ENCODE peak calls at places on chromosomes 2 and 18, in ten cellular contexts. One of them, this sample, is unnamed.
A peak's percentile ranks its signal among the peaks of the same experiment; 100 is the strongest.

GRCh38 chr2:136527560-136527959 is 237.8 kb upstream of the THSD7B start:
- DNase-seq in neural progenitor cell: peak; percentile 94
- DNase-seq in psoas muscle: no peak
- DNase-seq in IMR-90: no peak
- DNase-seq in naive thymus-derived CD4-positive, alpha-beta T cell: no peak
- DNase-seq in transverse colon: no peak
- DNase-seq in cardiac muscle cell: peak; percentile 87
- DNase-seq in OCI-LY7: peak; percentile 44
- DNase-seq in adrenal gland: no peak
- DNase-seq in brain microvascular endothelial cell: peak; percentile 11
- DNase-seq in this sample: no peak

GRCh38 chr2:105438104-105438929 is 39.5 kb upstream of the FHL2 start:
- DNase-seq in psoas muscle: peak; percentile 88
- DNase-seq in adrenal gland: peak; percentile 93
- DNase-seq in neural progenitor cell: peak; percentile 20
- DNase-seq in transverse colon: peak; percentile 53
- DNase-seq in IMR-90: peak; percentile 52
- DNase-seq in brain microvascular endothelial cell: no peak
- DNase-seq in OCI-LY7: no peak
- DNase-seq in naive thymus-derived CD4-positive, alpha-beta T cell: no peak
- DNase-seq in cardiac muscle cell: peak; percentile 95
- DNase-seq in this sample: no peak

GRCh38 chr2:201401815-201402214 is 44.7 kb upstream of the FLACC1 start:
- DNase-seq in naive thymus-derived CD4-positive, alpha-beta T cell: no peak
- DNase-seq in transverse colon: no peak
- DNase-seq in brain microvascular endothelial cell: no peak
- DNase-seq in adrenal gland: no peak
- DNase-seq in cardiac muscle cell: no peak
- DNase-seq in psoas muscle: no peak
- DNase-seq in OCI-LY7: no peak
- DNase-seq in neural progenitor cell: no peak
- DNase-seq in IMR-90: no peak
- DNase-seq in this sample: no peak

GRCh38 chr2:219560893-219561178 is 10.5 kb downstream of the OBSL1 start:
- DNase-seq in adrenal gland: no peak
- DNase-seq in transverse colon: no peak
- DNase-seq in psoas muscle: peak; percentile 12
- DNase-seq in neural progenitor cell: no peak
- DNase-seq in OCI-LY7: no peak
- DNase-seq in brain microvascular endothelial cell: no peak
- DNase-seq in cardiac muscle cell: no peak
- DNase-seq in naive thymus-derived CD4-positive, alpha-beta T cell: no peak
- DNase-seq in IMR-90: no peak
- DNase-seq in this sample: no peak

GRCh38 chr2:149038442-149039212 is at the start of gene LYPD6B:
- DNase-seq in cardiac muscle cell: peak; percentile 66
- DNase-seq in transverse colon: peak; percentile 75
- DNase-seq in brain microvascular endothelial cell: no peak
- DNase-seq in naive thymus-derived CD4-positive, alpha-beta T cell: no peak
- DNase-seq in adrenal gland: no peak
- DNase-seq in OCI-LY7: no peak
- DNase-seq in psoas muscle: no peak
- DNase-seq in IMR-90: no peak
- DNase-seq in neural progenitor cell: peak; percentile 70
- DNase-seq in this sample: peak; percentile 49

GRCh38 chr18:23201741-23202140 is 66.5 kb downstream of the CABLES1 start:
- DNase-seq in IMR-90: no peak
- DNase-seq in naive thymus-derived CD4-positive, alpha-beta T cell: no peak
- DNase-seq in neural progenitor cell: no peak
- DNase-seq in OCI-LY7: no peak
- DNase-seq in psoas muscle: no peak
- DNase-seq in transverse colon: no peak
- DNase-seq in brain microvascular endothelial cell: no peak
- DNase-seq in adrenal gland: no peak
- DNase-seq in cardiac muscle cell: no peak
- DNase-seq in this sample: no peak

GRCh38 chr2:158060862-158061435 is 40.7 kb upstream of the UPP2 start:
- DNase-seq in naive thymus-derived CD4-positive, alpha-beta T cell: no peak
- DNase-seq in brain microvascular endothelial cell: peak; percentile 70
- DNase-seq in psoas muscle: no peak
- DNase-seq in cardiac muscle cell: no peak
- DNase-seq in neural progenitor cell: no peak
- DNase-seq in OCI-LY7: no peak
- DNase-seq in IMR-90: peak; percentile 13
- DNase-seq in adrenal gland: peak; percentile 40
- DNase-seq in transverse colon: no peak
- DNase-seq in this sample: no peak

GRCh38 chr2:55361465-55362189 is 58.0 kb downstream of the CCDC88A start:
- DNase-seq in adrenal gland: no peak
- DNase-seq in neural progenitor cell: no peak
- DNase-seq in psoas muscle: no peak
- DNase-seq in OCI-LY7: peak; percentile 64
- DNase-seq in transverse colon: no peak
- DNase-seq in brain microvascular endothelial cell: no peak
- DNase-seq in cardiac muscle cell: no peak
- DNase-seq in IMR-90: no peak
- DNase-seq in naive thymus-derived CD4-positive, alpha-beta T cell: no peak
- DNase-seq in this sample: no peak

GRCh38 chr18:48672671-48673340 is 134.0 kb downstream of the CTIF start:
- DNase-seq in naive thymus-derived CD4-positive, alpha-beta T cell: no peak
- DNase-seq in neural progenitor cell: no peak
- DNase-seq in adrenal gland: peak; percentile 9
- DNase-seq in transverse colon: no peak
- DNase-seq in brain microvascular endothelial cell: no peak
- DNase-seq in OCI-LY7: peak; percentile 71
- DNase-seq in cardiac muscle cell: no peak
- DNase-seq in psoas muscle: no peak
- DNase-seq in IMR-90: no peak
- DNase-seq in this sample: no peak

GRCh38 chr2:70753978-70754377 is 14.0 kb downstream of the ADD2 start:
- DNase-seq in OCI-LY7: no peak
- DNase-seq in transverse colon: no peak
- DNase-seq in psoas muscle: no peak
- DNase-seq in adrenal gland: no peak
- DNase-seq in naive thymus-derived CD4-positive, alpha-beta T cell: no peak
- DNase-seq in brain microvascular endothelial cell: no peak
- DNase-seq in IMR-90: no peak
- DNase-seq in cardiac muscle cell: no peak
- DNase-seq in neural progenitor cell: no peak
- DNase-seq in this sample: no peak

GRCh38 chr18:22293417-22293816 is 124.0 kb downstream of the GATA6 start:
- DNase-seq in brain microvascular endothelial cell: no peak
- DNase-seq in neural progenitor cell: no peak
- DNase-seq in naive thymus-derived CD4-positive, alpha-beta T cell: no peak
- DNase-seq in cardiac muscle cell: no peak
- DNase-seq in IMR-90: no peak
- DNase-seq in transverse colon: no peak
- DNase-seq in adrenal gland: peak; percentile 73
- DNase-seq in OCI-LY7: no peak
- DNase-seq in psoas muscle: no peak
- DNase-seq in this sample: no peak

GRCh38 chr18:68104036-68104435 is 587.5 kb upstream of the DSEL start:
- DNase-seq in naive thymus-derived CD4-positive, alpha-beta T cell: no peak
- DNase-seq in psoas muscle: no peak
- DNase-seq in IMR-90: no peak
- DNase-seq in transverse colon: no peak
- DNase-seq in cardiac muscle cell: no peak
- DNase-seq in neural progenitor cell: no peak
- DNase-seq in OCI-LY7: no peak
- DNase-seq in adrenal gland: no peak
- DNase-seq in brain microvascular endothelial cell: peak; percentile 12
- DNase-seq in this sample: no peak

GRCh38 chr2:85933753-85934594 is 45.2 kb upstream of the ST3GAL5 start:
- DNase-seq in brain microvascular endothelial cell: peak; percentile 92
- DNase-seq in cardiac muscle cell: no peak
- DNase-seq in psoas muscle: no peak
- DNase-seq in neural progenitor cell: no peak
- DNase-seq in transverse colon: no peak
- DNase-seq in naive thymus-derived CD4-positive, alpha-beta T cell: no peak
- DNase-seq in OCI-LY7: no peak
- DNase-seq in IMR-90: peak; percentile 92
- DNase-seq in adrenal gland: peak; percentile 77
- DNase-seq in this sample: peak; percentile 48

GRCh38 chr2:238644095-238645081 is 203.5 kb upstream of the TWIST2 start:
- DNase-seq in adrenal gland: peak; percentile 85
- DNase-seq in OCI-LY7: no peak
- DNase-seq in psoas muscle: no peak
- DNase-seq in transverse colon: no peak
- DNase-seq in naive thymus-derived CD4-positive, alpha-beta T cell: no peak
- DNase-seq in neural progenitor cell: no peak
- DNase-seq in IMR-90: peak; percentile 86
- DNase-seq in brain microvascular endothelial cell: peak; percentile 63
- DNase-seq in cardiac muscle cell: no peak
- DNase-seq in this sample: peak; percentile 78

GRCh38 chr2:178863130-178863855 is 56.1 kb upstream of the TTN start:
- DNase-seq in neural progenitor cell: no peak
- DNase-seq in naive thymus-derived CD4-positive, alpha-beta T cell: no peak
- DNase-seq in IMR-90: no peak
- DNase-seq in OCI-LY7: no peak
- DNase-seq in adrenal gland: no peak
- DNase-seq in brain microvascular endothelial cell: no peak
- DNase-seq in transverse colon: no peak
- DNase-seq in cardiac muscle cell: no peak
- DNase-seq in psoas muscle: no peak
- DNase-seq in this sample: no peak

GRCh38 chr2:119004602-119005001 is 62.6 kb downstream of the MARCO start:
- DNase-seq in cardiac muscle cell: no peak
- DNase-seq in psoas muscle: no peak
- DNase-seq in naive thymus-derived CD4-positive, alpha-beta T cell: no peak
- DNase-seq in neural progenitor cell: no peak
- DNase-seq in IMR-90: no peak
- DNase-seq in adrenal gland: no peak
- DNase-seq in transverse colon: no peak
- DNase-seq in brain microvascular endothelial cell: no peak
- DNase-seq in OCI-LY7: no peak
- DNase-seq in this sample: no peak

GRCh38 chr2:138652378-138652777 is 127.8 kb downstream of the NXPH2 start:
- DNase-seq in transverse colon: no peak
- DNase-seq in IMR-90: no peak
- DNase-seq in naive thymus-derived CD4-positive, alpha-beta T cell: no peak
- DNase-seq in neural progenitor cell: no peak
- DNase-seq in brain microvascular endothelial cell: peak; percentile 41
- DNase-seq in adrenal gland: no peak
- DNase-seq in psoas muscle: no peak
- DNase-seq in cardiac muscle cell: no peak
- DNase-seq in OCI-LY7: no peak
- DNase-seq in this sample: no peak
- H3K27ac ChIP-seq in transverse colon: no peak overlapping the region
- H3K27ac ChIP-seq in IMR-90: no peak overlapping the region
- H3K27ac ChIP-seq in naive thymus-derived CD4-positive, alpha-beta T cell: no peak overlapping the region
- H3K27ac ChIP-seq in neural progenitor cell: no peak overlapping the region
- H3K27ac ChIP-seq in brain microvascular endothelial cell: no peak overlapping the region
- H3K27ac ChIP-seq in adrenal gland: no peak overlapping the region
- H3K27ac ChIP-seq in psoas muscle: no peak overlapping the region
- H3K27ac ChIP-seq in cardiac muscle cell: no peak overlapping the region
- H3K27ac ChIP-seq in OCI-LY7: no peak overlapping the region
- H3K27ac ChIP-seq in this sample: no peak overlapping the region

DNA sequence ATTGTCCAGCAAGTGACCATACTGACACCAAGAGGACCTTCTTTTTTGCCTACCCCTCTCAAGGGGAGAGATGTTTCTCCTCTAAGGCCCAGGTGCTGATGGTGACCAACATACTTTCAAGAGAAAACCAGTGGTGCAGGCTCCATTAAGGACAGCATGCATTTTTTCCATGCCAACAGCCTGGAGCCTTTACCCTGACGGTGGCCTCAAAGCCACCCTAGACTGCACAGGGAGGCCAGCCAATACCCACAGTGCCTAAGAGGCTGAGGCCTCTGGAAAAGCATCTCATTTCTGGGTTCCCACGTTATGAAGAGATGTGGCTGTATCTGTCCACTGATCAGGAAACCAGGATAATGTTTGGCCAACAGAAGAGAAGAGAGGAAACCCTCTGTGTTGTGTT is 19.3 kb downstream of the SPRED2 start:
- DNase-seq in neural progenitor cell: no peak
- DNase-seq in OCI-LY7: no peak
- DNase-seq in cardiac muscle cell: no peak
- DNase-seq in naive thymus-derived CD4-positive, alpha-beta T cell: no peak
- DNase-seq in brain microvascular endothelial cell: no peak
- DNase-seq in psoas muscle: no peak
- DNase-seq in adrenal gland: no peak
- DNase-seq in IMR-90: no peak
- DNase-seq in transverse colon: no peak
- DNase-seq in this sample: no peak
- H3K4me3 ChIP-seq in neural progenitor cell: no peak overlapping the region
- H3K4me3 ChIP-seq in OCI-LY7: no peak overlapping the region
- H3K4me3 ChIP-seq in cardiac muscle cell: no peak overlapping the region
- H3K4me3 ChIP-seq in naive thymus-derived CD4-positive, alpha-beta T cell: no peak overlapping the region
- H3K4me3 ChIP-seq in brain microvascular endothelial cell: no peak overlapping the region
- H3K4me3 ChIP-seq in psoas muscle: no peak overlapping the region
- H3K4me3 ChIP-seq in adrenal gland: no peak overlapping the region
- H3K4me3 ChIP-seq in IMR-90: no peak overlapping the region
- H3K4me3 ChIP-seq in transverse colon: no peak overlapping the region
- H3K4me3 ChIP-seq in this sample: no peak overlapping the region

DNA sequence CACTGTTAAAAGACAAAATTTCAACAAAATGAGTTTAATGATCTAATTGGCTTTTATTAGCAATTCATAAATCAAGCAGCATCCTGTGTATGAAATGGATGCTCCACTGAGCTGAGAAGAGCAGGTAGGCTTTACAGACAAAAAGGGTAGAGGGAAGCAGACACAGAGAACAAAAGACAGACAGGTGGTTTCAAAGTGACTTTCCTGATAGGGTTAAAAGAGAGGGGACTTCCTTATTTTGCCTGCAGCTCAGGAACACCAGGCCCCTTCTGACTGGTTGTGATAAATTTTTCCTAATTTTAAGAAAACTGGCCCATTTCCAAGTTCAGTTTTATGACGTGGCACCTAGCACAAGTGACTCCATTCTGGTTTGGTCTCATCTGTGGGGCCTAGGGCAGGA is 11.9 kb downstream of the TEX51 start:
- DNase-seq in transverse colon: no peak
- DNase-seq in IMR-90: no peak
- DNase-seq in neural progenitor cell: no peak
- DNase-seq in naive thymus-derived CD4-positive, alpha-beta T cell: no peak
- DNase-seq in adrenal gland: no peak
- DNase-seq in cardiac muscle cell: no peak
- DNase-seq in OCI-LY7: peak; percentile 67
- DNase-seq in psoas muscle: no peak
- DNase-seq in brain microvascular endothelial cell: no peak
- DNase-seq in this sample: no peak
- H3K27ac ChIP-seq in transverse colon: no peak overlapping the region
- H3K27ac ChIP-seq in IMR-90: no peak overlapping the region
- H3K27ac ChIP-seq in neural progenitor cell: no peak overlapping the region
- H3K27ac ChIP-seq in naive thymus-derived CD4-positive, alpha-beta T cell: no peak overlapping the region
- H3K27ac ChIP-seq in adrenal gland: no peak overlapping the region
- H3K27ac ChIP-seq in cardiac muscle cell: no peak overlapping the region
- H3K27ac ChIP-seq in OCI-LY7: peak overlapping the region; percentile 61
- H3K27ac ChIP-seq in psoas muscle: no peak overlapping the region
- H3K27ac ChIP-seq in brain microvascular endothelial cell: no peak overlapping the region
- H3K27ac ChIP-seq in this sample: no peak overlapping the region

DNA sequence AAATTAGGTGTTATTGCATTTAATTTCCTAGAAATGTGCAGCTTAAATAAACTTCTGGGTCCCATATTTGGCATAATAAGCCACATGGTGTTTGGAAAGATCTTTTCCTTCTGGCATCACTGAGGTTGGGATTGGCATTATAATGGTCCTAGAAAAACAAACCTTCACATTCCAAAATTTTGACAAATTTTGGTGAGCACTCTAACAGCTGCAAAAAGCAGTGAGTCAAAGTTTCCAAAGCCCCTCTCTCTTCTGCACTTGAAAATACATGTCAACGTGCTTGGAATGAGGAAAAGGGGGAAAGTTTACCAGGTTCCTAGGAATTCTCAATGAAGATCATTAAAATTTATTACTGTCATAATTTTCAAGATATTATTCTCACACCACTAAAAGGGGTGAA is 77.8 kb upstream of the STK17B start:
- DNase-seq in cardiac muscle cell: no peak
- DNase-seq in adrenal gland: no peak
- DNase-seq in transverse colon: no peak
- DNase-seq in naive thymus-derived CD4-positive, alpha-beta T cell: no peak
- DNase-seq in neural progenitor cell: no peak
- DNase-seq in IMR-90: peak; percentile 86
- DNase-seq in psoas muscle: no peak
- DNase-seq in brain microvascular endothelial cell: no peak
- DNase-seq in OCI-LY7: no peak
- DNase-seq in this sample: peak; percentile 51
- H3K4me3 ChIP-seq in cardiac muscle cell: no peak overlapping the region
- H3K4me3 ChIP-seq in adrenal gland: no peak overlapping the region
- H3K4me3 ChIP-seq in transverse colon: no peak overlapping the region
- H3K4me3 ChIP-seq in naive thymus-derived CD4-positive, alpha-beta T cell: no peak overlapping the region
- H3K4me3 ChIP-seq in neural progenitor cell: no peak overlapping the region
- H3K4me3 ChIP-seq in IMR-90: no peak overlapping the region
- H3K4me3 ChIP-seq in psoas muscle: no peak overlapping the region
- H3K4me3 ChIP-seq in brain microvascular endothelial cell: no peak overlapping the region
- H3K4me3 ChIP-seq in OCI-LY7: no peak overlapping the region
- H3K4me3 ChIP-seq in this sample: no peak overlapping the region